ENCODE peak calls at places on chromosomes 5 and 9, in seven cellular contexts. J is neuronal stem cell; A is PC-3; N is CD8-positive, alpha-beta memory T cell; F is kidney epithelial cell; M is naive thymus-derived CD4-positive, alpha-beta T cell; H is left ventricle myocardium inferior. T is an unnamed sample.
A peak's percentile ranks its signal among the peaks of the same experiment; 100 is the strongest.

GRCh38 chr5:143400541-143401252 is 2.8 kb downstream of the NR3C1 start:
- DNase-seq in N (no peak), F (no peak), M (no peak), A (no peak), J (no peak), H (no peak), T (no peak)

GRCh38 chr5:14405267-14405666 is 176.3 kb upstream of the OTULINL start:
- DNase-seq in N (no peak), J (no peak), A (peak; percentile 72), H (no peak), F (no peak), M (no peak), T (no peak)

GRCh38 chr9:34437006-34437925 is 21.1 kb downstream of the FAM219A start:
- DNase-seq in A (peak; percentile 79), N (peak; percentile 56), H (peak; percentile 24), M (peak; percentile 69), J (peak; percentile 77), F (no peak), T (peak; percentile 62)

GRCh38 chr5:135437796-135438560 is 9.2 kb downstream of the DCANP1 start:
- DNase-seq in J (no peak), M (no peak), F (no peak), N (no peak), H (peak; percentile 60), A (peak; percentile 79), T (peak; percentile 85)

GRCh38 chr5:150989695-150990094 is 30.7 kb upstream of the GPX3 start:
- DNase-seq in J (no peak), M (no peak), F (no peak), H (no peak), N (no peak), A (peak; percentile 26), T (no peak)

GRCh38 chr9:106277931-106278330 is 583.6 kb downstream of the TMEM38B start:
- DNase-seq in J (no peak), A (no peak), H (no peak), F (no peak), M (no peak), N (no peak), T (no peak)

GRCh38 chr9:4117835-4118610 is 181.8 kb downstream of the GLIS3 start:
- DNase-seq in F (no peak), M (peak; percentile 7), H (no peak), J (no peak), A (no peak), N (peak; percentile 0), T (no peak)

GRCh38 chr9:116800885-116801284 is 113.8 kb downstream of the TRIM32 start:
- DNase-seq in J (no peak), H (no peak), N (no peak), M (no peak), F (no peak), A (no peak), T (no peak)

GRCh38 chr9:88005146-88005750 is 30.9 kb upstream of the CDK20 start:
- DNase-seq in J (no peak), M (no peak), F (no peak), N (no peak), H (no peak), A (peak; percentile 39), T (no peak)

GRCh38 chr9:13215791-13216554 is 63.5 kb downstream of the MPDZ start:
- DNase-seq in H (no peak), N (no peak), M (no peak), J (no peak), A (no peak), F (no peak), T (no peak)

GRCh38 chr5:173746050-173746449 is 129.6 kb upstream of the BOD1 start:
- DNase-seq in F (no peak), H (no peak), M (no peak), A (peak; percentile 72), N (no peak), J (no peak), T (no peak)

GRCh38 chr5:135399838-135400542 is 959 bp upstream of the MACROH2A1 start:
- DNase-seq in F (no peak), M (no peak), H (no peak), N (no peak), J (no peak), A (no peak), T (no peak)

GRCh38 chr5:34891981-34892380 is 23.3 kb downstream of the RAD1 start:
- DNase-seq in H (no peak), M (no peak), F (no peak), A (no peak), J (no peak), N (no peak), T (peak; percentile 6)

GRCh38 chr9:115114541-115114940 is 3.4 kb downstream of the TNC start:
- DNase-seq in M (no peak), J (no peak), N (no peak), A (no peak), F (no peak), H (no peak), T (no peak)

GRCh38 chr9:137464291-137464999 is 5.3 kb upstream of the NSMF start:
- DNase-seq in H (no peak), J (no peak), M (no peak), F (no peak), A (no peak), N (no peak), T (no peak)

GRCh38 chr5:42807722-42808447 is 3.8 kb downstream of the SELENOP start:
- DNase-seq in J (no peak), M (no peak), A (no peak), H (no peak), F (no peak), N (no peak), T (no peak)

GRCh38 chr5:40367260-40367659 is 312.5 kb upstream of the PTGER4 start:
- DNase-seq in J (no peak), H (no peak), F (no peak), A (no peak), M (peak; percentile 35), N (no peak), T (peak; percentile 12)

GRCh38 chr5:7261049-7261448 is 134.9 kb upstream of the ADCY2 start:
- DNase-seq in J (peak; percentile 78), A (peak; percentile 76), N (no peak), H (no peak), M (no peak), F (no peak), T (no peak)

GRCh38 chr5:115986358-115986757 is 24.1 kb downstream of the LVRN start:
- DNase-seq in A (no peak), J (no peak), F (no peak), N (no peak), M (no peak), H (no peak), T (no peak)

GRCh38 chr5:161403996-161404395 is 142.5 kb downstream of the GABRB2 start:
- DNase-seq in F (no peak), M (no peak), A (no peak), H (no peak), J (no peak), N (no peak), T (no peak)

GRCh38 chr5:161399996-161400562 is 146.4 kb downstream of the GABRB2 start:
- DNase-seq in J (no peak), M (no peak), H (no peak), N (no peak), A (no peak), F (no peak), T (no peak)

GRCh38 chr5:161397448-161397847 is 149.1 kb downstream of the GABRB2 start:
- DNase-seq in M (no peak), H (no peak), F (no peak), A (no peak), N (no peak), J (no peak), T (no peak)

GRCh38 chr5:161403121-161403520 is 143.4 kb downstream of the GABRB2 start:
- DNase-seq in A (no peak), N (no peak), M (no peak), J (no peak), F (no peak), H (no peak), T (no peak)

DNA sequence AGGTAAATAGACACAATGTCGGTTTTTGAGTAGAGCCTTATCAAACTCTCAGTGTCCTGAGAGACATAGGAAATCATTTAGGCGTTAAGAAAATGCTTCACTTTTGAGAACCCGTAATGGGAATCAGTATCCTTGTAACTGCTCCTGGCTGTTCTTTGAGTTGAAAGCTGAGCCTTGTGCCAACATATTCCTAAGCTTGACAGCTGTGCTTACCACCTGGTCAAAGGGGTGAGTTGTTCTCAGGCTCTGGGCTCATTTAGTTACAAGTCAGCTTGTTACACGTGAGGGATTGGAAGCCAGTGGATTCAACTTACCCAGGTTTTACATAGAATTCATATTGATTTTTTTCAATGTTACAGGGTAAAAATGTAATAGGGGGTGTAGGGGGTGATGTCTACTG is 145.9 kb downstream of the GABRB2 start:
- DNase-seq in J (no peak), N (no peak), H (no peak), M (no peak), F (no peak), A (no peak), T (no peak)
- H3K36me3 ChIP-seq in J (no peaks in the 10 kb centered on the region), N (no peaks in the 10 kb centered on the region), H (no peaks in the 10 kb centered on the region), M (no peaks in the 10 kb centered on the region), F (no peaks in the 10 kb centered on the region), A (no peaks in the 10 kb centered on the region), T (no peaks in the 10 kb centered on the region)

DNA sequence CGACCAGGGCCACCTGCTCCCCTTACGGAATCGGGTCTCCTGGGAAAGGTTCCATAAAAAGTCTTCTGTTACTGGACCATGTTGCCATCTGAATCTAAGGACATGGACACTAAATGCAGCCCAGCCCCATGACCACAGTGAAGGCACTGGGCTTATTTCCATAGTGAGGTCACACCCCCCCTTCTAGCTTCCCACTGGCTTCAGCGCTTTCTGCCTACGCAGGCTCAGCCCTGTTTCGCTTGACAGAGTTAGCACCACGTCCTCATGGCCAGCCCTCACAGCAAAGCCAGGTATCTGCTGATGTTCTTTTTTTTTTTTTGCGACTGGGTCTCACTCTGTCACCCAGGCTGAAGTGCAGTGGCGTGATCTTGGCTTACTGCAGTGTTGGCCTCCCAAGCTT is 14.1 kb downstream of the UCK1 start:
- DNase-seq in F (no peak), A (no peak), J (no peak), M (no peak), H (peak; percentile 37), N (no peak), T (no peak)
- H3K36me3 ChIP-seq in F (peaks cover 7% of the 10 kb centered on the region), A (peaks cover 5% of the 10 kb centered on the region), J (peaks cover 97% of the 10 kb centered on the region), M (peaks cover 93% of the 10 kb centered on the region), H (peaks cover 83% of the 10 kb centered on the region), N (peaks cover 58% of the 10 kb centered on the region), T (peaks cover 65% of the 10 kb centered on the region)

GRCh38 chr5:96548941-96549340 is 113.2 kb upstream of the CAST start:
- DNase-seq in F (no peak), M (no peak), A (no peak), J (no peak), N (no peak), H (no peak), T (no peak)
- H3K36me3 ChIP-seq in F (no peaks in the 10 kb centered on the region), M (no peaks in the 10 kb centered on the region), A (no peaks in the 10 kb centered on the region), J (no peaks in the 10 kb centered on the region), N (no peaks in the 10 kb centered on the region), H (no peaks in the 10 kb centered on the region), T (no peaks in the 10 kb centered on the region)

GRCh38 chr5:178150977-178151734 is 2.5 kb downstream of the NHP2 start:
- DNase-seq in J (no peak), N (no peak), F (no peak), A (no peak), M (no peak), H (no peak), T (no peak)
- H3K36me3 ChIP-seq in J (peaks cover 65% of the 10 kb centered on the region), N (peaks cover 52% of the 10 kb centered on the region), F (peaks cover 3% of the 10 kb centered on the region), A (peaks cover 38% of the 10 kb centered on the region), M (peaks cover 53% of the 10 kb centered on the region), H (peaks cover 51% of the 10 kb centered on the region), T (peaks cover 45% of the 10 kb centered on the region)

GRCh38 chr9:109074236-109074889 is 45.4 kb downstream of the TMEM245 start:
- DNase-seq in A (no peak), J (no peak), N (no peak), H (no peak), M (no peak), F (no peak), T (no peak)
- H3K36me3 ChIP-seq in A (peaks cover 29% of the 10 kb centered on the region), J (peaks cover 94% of the 10 kb centered on the region), N (peaks cover 16% of the 10 kb centered on the region), H (peaks cover 74% of the 10 kb centered on the region), M (peaks cover 47% of the 10 kb centered on the region), F (no peaks in the 10 kb centered on the region), T (peaks cover 31% of the 10 kb centered on the region)

GRCh38 chr5:114435220-114435481 is 73.3 kb downstream of the KCNN2 start:
- DNase-seq in H (no peak), N (no peak), A (no peak), F (no peak), J (no peak), M (no peak), T (no peak)
- H3K36me3 ChIP-seq in H (no peaks in the 10 kb centered on the region), N (no peaks in the 10 kb centered on the region), A (no peaks in the 10 kb centered on the region), F (no peaks in the 10 kb centered on the region), J (no peaks in the 10 kb centered on the region), M (no peaks in the 10 kb centered on the region), T (no peaks in the 10 kb centered on the region)

T was measured in brain microvascular endothelial cell.